ENCODE peak calls at places on chromosomes 13 and 19, in eight cellular contexts. V is cardiac fibroblast, I is IMR-90, K is H54, B is EH, N is head of caudate nucleus, J is GM12892, L is left ventricle myocardium inferior. O is an unnamed sample.

GRCh38 chr13:110416131-110416584 is 109.1 kb downstream of the COL4A2 start:
- DNase-seq in L (no peak), N (no peak), K (no peak), B (peak; percentile 52), V (peak; percentile 54), J (no peak), I (peak; percentile 29), O (no peak)

GRCh38 chr13:97512732-97513131 is 78.8 kb downstream of the RAP2A start:
- DNase-seq in I (no peak), N (no peak), J (no peak), B (no peak), V (no peak), K (no peak), L (no peak), O (no peak)

GRCh38 chr19:24078688-24079087 is 8.3 kb upstream of the ZNF254 start:
- DNase-seq in K (no peak), B (no peak), J (no peak), V (no peak), N (no peak), L (no peak), I (no peak), O (no peak)

GRCh38 chr19:39613597-39613996 is 11.3 kb downstream of the LGALS13 start:
- DNase-seq in K (no peak), V (no peak), I (no peak), J (no peak), B (no peak), N (no peak), L (no peak), O (no peak)

GRCh38 chr13:94620286-94620896 is 18.7 kb downstream of the GPR180 start:
- DNase-seq in V (peak; percentile 54), B (peak; percentile 33), K (no peak), L (no peak), I (peak; percentile 41), J (no peak), N (no peak), O (no peak)

GRCh38 chr19:29400917-29401711 is 124.7 kb upstream of the VSTM2B start:
- DNase-seq in V (no peak), B (no peak), J (no peak), K (no peak), N (peak; percentile 43), I (no peak), L (no peak), O (no peak)

GRCh38 chr19:12774588-12775555 is at the start of gene HOOK2:
- DNase-seq in K (no peak), B (no peak), L (no peak), J (no peak), N (peak; percentile 28), I (no peak), V (no peak), O (no peak)

GRCh38 chr19:5696196-5697021 is 6.3 kb downstream of the RPL36 start:
- DNase-seq in J (no peak), K (no peak), I (no peak), V (no peak), L (no peak), B (no peak), N (no peak), O (no peak)

GRCh38 chr13:108315955-108316354 is 46.4 kb downstream of the TNFSF13B start:
- DNase-seq in B (no peak), N (no peak), I (no peak), K (no peak), J (no peak), L (no peak), V (no peak), O (no peak)

GRCh38 chr19:18626906-18627305 is 9.9 kb upstream of the KLHL26 start:
- DNase-seq in N (no peak), B (peak; percentile 29), I (no peak), J (no peak), K (no peak), V (peak; percentile 27), L (no peak), O (no peak)

GRCh38 chr19:23310729-23311211 is 60.6 kb upstream of the ZNF724 start:
- DNase-seq in I (no peak), V (no peak), K (no peak), L (no peak), B (no peak), N (no peak), J (no peak), O (no peak)

GRCh38 chr13:43780666-43781065 is 6.1 kb downstream of the ENOX1 start:
- DNase-seq in K (no peak), L (no peak), J (no peak), V (no peak), I (no peak), B (no peak), N (no peak), O (no peak)

GRCh38 chr19:56253737-56254136 is 18.8 kb upstream of the EDDM13 start:
- DNase-seq in V (peak; percentile 76), K (peak; percentile 42), N (peak; percentile 3), I (peak; percentile 71), L (no peak), J (no peak), B (peak; percentile 64), O (no peak)

GRCh38 chr13:36297259-36297599 is 385 bp downstream of the CCDC169 start:
- DNase-seq in B (peak; percentile 53), L (no peak), N (no peak), I (peak; percentile 25), J (no peak), V (peak; percentile 62), K (no peak), O (no peak)

GRCh38 chr13:106522898-106523525 is 12.4 kb downstream of the EFNB2 start:
- DNase-seq in J (no peak), I (no peak), K (no peak), N (no peak), L (no peak), B (no peak), V (no peak), O (no peak)

GRCh38 chr13:94674609-94675348 is 37.6 kb downstream of the SOX21 start:
- DNase-seq in K (peak; percentile 23), V (peak; percentile 54), L (no peak), J (peak; percentile 15), B (peak; percentile 43), N (peak; percentile 74), I (peak; percentile 30), O (no peak)

GRCh38 chr19:28502879-28503734 is 709.8 kb downstream of the UQCRFS1 start:
- DNase-seq in N (no peak), L (no peak), V (no peak), J (no peak), I (no peak), K (no peak), B (peak; percentile 2), O (no peak)

GRCh38 chr19:29963576-29963975 is 21.5 kb downstream of the URI1 start:
- DNase-seq in J (no peak), N (no peak), V (no peak), I (no peak), L (no peak), B (no peak), K (no peak), O (no peak)

GRCh38 chr19:11482384-11483050 is 1.7 kb upstream of the ELAVL3 start:
- DNase-seq in K (peak; percentile 98), L (peak; percentile 84), V (peak; percentile 89), J (peak; percentile 98), B (peak; percentile 74), N (peak; percentile 90), I (peak; percentile 72), O (peak; percentile 89)

GRCh38 chr19:14149509-14149994 is 13.2 kb upstream of the ASF1B start:
- DNase-seq in J (peak; percentile 68), I (no peak), B (peak; percentile 43), K (no peak), L (peak; percentile 85), N (peak; percentile 78), V (peak; percentile 89), O (peak; percentile 89)

GRCh38 chr19:35268546-35269424 is at the start of gene USF2:
- DNase-seq in K (peak; percentile 95), L (peak; percentile 78), N (peak; percentile 83), B (peak; percentile 79), J (peak; percentile 69), I (peak; percentile 61), V (peak; percentile 86), O (peak; percentile 89)

GRCh38 chr19:47357788-47358680 is 8.9 kb downstream of the DHX34 start:
- DNase-seq in L (no peak), K (no peak), J (no peak), I (no peak), N (no peak), B (no peak), V (no peak), O (no peak)

GRCh38 chr19:7522923-7523667 is 671 bp downstream of the MCOLN1 start:
- DNase-seq in I (no peak), N (no peak), V (peak; percentile 37), L (no peak), B (peak; percentile 41), J (no peak), K (peak; percentile 46), O (peak; percentile 61)

GRCh38 chr13:58376775-58377174 is 745.2 kb downstream of the PCDH17 start:
- DNase-seq in V (no peak), L (no peak), I (no peak), K (no peak), N (no peak), J (no peak), B (no peak), O (no peak)

GRCh38 chr19:3471954-3472655 is 8.2 kb downstream of the SMIM24 start:
- DNase-seq in J (no peak), N (no peak), I (no peak), K (no peak), B (peak; percentile 34), V (peak; percentile 32), L (peak; percentile 44), O (peak; percentile 88)

GRCh38 chr13:30016398-30016797 is 166.0 kb upstream of the UBL3 start:
- DNase-seq in K (no peak), L (no peak), V (no peak), N (no peak), B (no peak), I (no peak), J (no peak), O (no peak)

GRCh38 chr19:37218592-37218935 is 550 bp downstream of the ZNF383 start:
- DNase-seq in J (no peak), I (peak; percentile 39), N (no peak), K (no peak), V (peak; percentile 20), L (no peak), B (peak; percentile 37), O (no peak)

GRCh38 chr13:97798171-97798821 is 155.2 kb upstream of the IPO5 start:
- DNase-seq in N (peak; percentile 47), I (no peak), L (no peak), J (no peak), B (no peak), V (peak; percentile 55), K (no peak), O (no peak)

GRCh38 chr19:28963481-28964245 is 249.3 kb downstream of the UQCRFS1 start:
- DNase-seq in B (peak; percentile 35), V (no peak), N (no peak), L (no peak), K (no peak), J (no peak), I (peak; percentile 32), O (no peak)

GRCh38 chr19:39499082-39499642 is 415 bp downstream of the DLL3 start:
- DNase-seq in I (no peak), N (no peak), J (no peak), K (no peak), L (no peak), V (no peak), B (no peak), O (no peak)

GRCh38 chr13:51397262-51397933 is 55.4 kb downstream of the INTS6 start:
- DNase-seq in K (no peak), N (no peak), V (peak; percentile 71), L (no peak), J (no peak), I (peak; percentile 80), B (peak; percentile 90), O (peak; percentile 32)

GRCh38 chr13:50156140-50156539 is 140.9 kb downstream of the KCNRG start:
- DNase-seq in K (peak; percentile 7), B (peak; percentile 54), V (peak; percentile 49), J (no peak), I (peak; percentile 78), N (no peak), L (no peak), O (no peak)

GRCh38 chr19:16435999-16436650 is 35.6 kb downstream of the EPS15L1 start:
- DNase-seq in I (no peak), B (no peak), J (no peak), V (peak; percentile 71), K (no peak), L (no peak), N (no peak), O (no peak)

GRCh38 chr19:38952395-38953165 is 21.8 kb downstream of the MRPS12 start:
- DNase-seq in B (peak; percentile 17), I (peak; percentile 16), K (no peak), N (no peak), V (peak; percentile 16), J (no peak), L (no peak), O (no peak)